ENCODE peak calls at places on chromosomes 16 and 17, in ten cellular contexts. O is esophagus muscularis mucosa; I is SHP77; H is C1 segment of cervical spinal cord; F is RCC 7860; R is psoas muscle; W is mucosa of descending colon; G is A172; S is activated T-helper 1 cell treated with anti-CD3 and anti-CD28 coated beads, Interleukin-2, amount 50 U/mL, for 16 hours; B is HL-60. J is an unnamed sample.

GRCh38 chr17:81980752-81981239 is 3.4 kb downstream of the ASPSCR1 start:
- DNase-seq in O (no peak), I (no peak), H (no peak), F (peak; percentile 18), R (no peak), W (no peak), G (peak; percentile 68), S (no peak), B (no peak), J (peak; percentile 73)

GRCh38 chr17:47267354-47267828 is 13.8 kb downstream of the ITGB3 start:
- DNase-seq in O (no peak), I (no peak), H (no peak), F (peak; percentile 98), R (no peak), W (no peak), G (peak; percentile 90), S (no peak), B (no peak), J (peak; percentile 34)

GRCh38 chr16:73000907-73001521 is 46.9 kb downstream of the ZFHX3 start:
- DNase-seq in O (no peak), I (no peak), H (no peak), F (no peak), R (no peak), W (no peak), G (no peak), S (no peak), B (no peak), J (no peak)

GRCh38 chr16:54140057-54140787 is 146.4 kb downstream of the IRX3 start:
- DNase-seq in O (no peak), I (no peak), H (no peak), F (no peak), R (no peak), W (no peak), G (no peak), S (no peak), B (no peak), J (no peak)

GRCh38 chr17:79850571-79851460 is 11.6 kb upstream of the CBX4 start:
- DNase-seq in O (no peak), I (no peak), H (no peak), F (peak; percentile 98), R (no peak), W (no peak), G (peak; percentile 98), S (no peak), B (no peak), J (peak; percentile 93)

GRCh38 chr16:67170168-67170947 is at the start of gene NOL3:
- DNase-seq in O (peak; percentile 97), I (peak; percentile 88), H (peak; percentile 49), F (peak; percentile 79), R (peak; percentile 89), W (peak; percentile 91), G (peak; percentile 87), S (no peak), B (no peak), J (peak; percentile 61)

GRCh38 chr16:85673529-85674417 is 15.0 kb downstream of the GINS2 start:
- DNase-seq in O (no peak), I (peak; percentile 85), H (no peak), F (no peak), R (no peak), W (no peak), G (no peak), S (no peak), B (no peak), J (no peak)

GRCh38 chr17:44502598-44503079 is 567 bp downstream of the GPATCH8 start:
- DNase-seq in O (no peak), I (no peak), H (peak; percentile 46), F (no peak), R (no peak), W (no peak), G (peak; percentile 25), S (no peak), B (no peak), J (peak; percentile 41)

GRCh38 chr17:32998111-32998892 is 6.7 kb downstream of the SPACA3 start:
- DNase-seq in O (no peak), I (peak; percentile 40), H (peak; percentile 24), F (peak; percentile 40), R (peak; percentile 73), W (peak; percentile 71), G (peak; percentile 50), S (peak; percentile 51), B (peak; percentile 41), J (peak; percentile 77)

GRCh38 chr16:13102401-13102800 is 201.0 kb downstream of the SHISA9 start:
- DNase-seq in O (no peak), I (no peak), H (no peak), F (no peak), R (no peak), W (no peak), G (no peak), S (no peak), B (no peak), J (no peak)

GRCh38 chr16:87000007-87000406 is 317.2 kb downstream of the C16orf95 start:
- DNase-seq in O (no peak), I (no peak), H (no peak), F (peak; percentile 95), R (no peak), W (no peak), G (no peak), S (no peak), B (no peak), J (peak; percentile 80)

GRCh38 chr17:33944412-33944811 is 310.7 kb upstream of the CCL2 start:
- DNase-seq in O (no peak), I (no peak), H (no peak), F (no peak), R (no peak), W (no peak), G (no peak), S (no peak), B (no peak), J (no peak)

GRCh38 chr16:67213197-67214019 is 13.5 kb upstream of the TMEM208 start:
- DNase-seq in O (no peak), I (no peak), H (no peak), F (no peak), R (no peak), W (no peak), G (no peak), S (no peak), B (no peak), J (no peak)

GRCh38 chr17:15511142-15511541 is 43.7 kb upstream of the CDRT4 start:
- DNase-seq in O (no peak), I (no peak), H (no peak), F (no peak), R (no peak), W (no peak), G (no peak), S (no peak), B (no peak), J (peak; percentile 31)

GRCh38 chr17:49213399-49213798 is 2.9 kb downstream of the ABI3 start:
- DNase-seq in O (no peak), I (no peak), H (no peak), F (no peak), R (no peak), W (no peak), G (no peak), S (no peak), B (no peak), J (no peak)

J was measured in SW480.